ENCODE peak calls at places on chromosome 19, in seven cellular contexts. K is NCI-H2171, A is left ventricle myocardium inferior, H is HS-5, J is fibroblast of lung, E is dorsolateral prefrontal cortex, F is hepatocyte. O is an unnamed sample.

GRCh38 chr19:18848860-18849661 is 17.3 kb downstream of the UPF1 start:
- DNase-seq in A (peak), H (no peak), E (peak), J (no peak), F (no peak), K (no peak), O (peak)

GRCh38 chr19:355134-355533 is 10.5 kb upstream of the MIER2 start:
- DNase-seq in J (no peak), E (no peak), A (no peak), H (no peak), K (no peak), F (no peak), O (no peak)

GRCh38 chr19:6378036-6378435 is 2.3 kb upstream of the PSPN start:
- DNase-seq in E (peak), A (no peak), K (no peak), J (peak), F (peak), H (no peak), O (peak)

GRCh38 chr19:37654525-37654832 is 786 bp downstream of the ZFP30 start:
- DNase-seq in H (no peak), K (no peak), J (peak), F (no peak), E (no peak), A (no peak), O (peak)

GRCh38 chr19:55091955-55092354 is 16.3 kb downstream of the EPS8L1 start:
- DNase-seq in F (no peak), J (no peak), A (no peak), E (no peak), K (no peak), H (no peak), O (no peak)

GRCh38 chr19:23404676-23405075 is 9.4 kb upstream of the ZNF91 start:
- DNase-seq in H (no peak), F (no peak), A (no peak), K (no peak), E (no peak), J (no peak), O (no peak)

GRCh38 chr19:47407417-47407774 is 11.9 kb downstream of the MEIS3 start:
- DNase-seq in J (no peak), A (no peak), H (no peak), F (no peak), E (no peak), K (no peak), O (no peak)

GRCh38 chr19:19540707-19541515 is 2.8 kb downstream of the CILP2 start:
- DNase-seq in H (no peak), J (peak), F (peak), A (no peak), K (peak), E (no peak), O (peak)

GRCh38 chr19:1261863-1262686 is 7.1 kb upstream of the CIRBP start:
- DNase-seq in E (no peak), J (peak), H (no peak), K (no peak), A (peak), F (peak), O (peak)

O was measured in EH.